ENCODE peak calls at places on chromosomes 12 and 14, in six cellular contexts. S is hepatocyte, Q is choroid plexus epithelial cell, T is GM06990, W is tibial artery, K is ovary. B is an unnamed sample.

GRCh38 chr12:19025582-19025981 is 104.0 kb upstream of the PLEKHA5 start:
- DNase-seq in T (no peak), K (no peak), Q (no peak), W (no peak), S (no peak), B (no peak)

GRCh38 chr14:76957224-76957881 is 71.2 kb downstream of the IRF2BPL start:
- DNase-seq in T (no peak), S (no peak), W (no peak), Q (no peak), K (no peak), B (no peak)

GRCh38 chr14:75725481-75725880 is 64.4 kb downstream of the TTLL5 start:
- DNase-seq in Q (no peak), K (no peak), T (no peak), S (no peak), W (peak), B (no peak)

GRCh38 chr14:24802236-24802635 is 168.2 kb upstream of the GZMB start:
- DNase-seq in S (no peak), Q (no peak), K (no peak), T (no peak), W (no peak), B (no peak)

GRCh38 chr14:25042362-25043299 is 7.3 kb downstream of the STXBP6 start:
- DNase-seq in Q (peak), K (no peak), W (no peak), S (peak), T (no peak), B (no peak)

GRCh38 chr14:78414172-78414571 is 244.0 kb downstream of the NRXN3 start:
- DNase-seq in K (no peak), T (no peak), W (no peak), S (no peak), Q (no peak), B (no peak)

GRCh38 chr14:92693998-92694780 is 54.2 kb downstream of the LGMN start:
- DNase-seq in W (no peak), T (no peak), Q (no peak), S (peak), K (no peak), B (peak)

GRCh38 chr14:99158150-99158549 is 113.8 kb downstream of the BCL11B start:
- DNase-seq in T (no peak), Q (no peak), W (no peak), S (no peak), K (no peak), B (peak)

GRCh38 chr12:77575376-77575775 is 255.3 kb upstream of the NAV3 start:
- DNase-seq in K (no peak), W (no peak), Q (no peak), S (no peak), T (no peak), B (no peak)

GRCh38 chr14:93962701-93963601 is 13.4 kb downstream of the ASB2 start:
- DNase-seq in T (peak), W (no peak), S (no peak), K (no peak), Q (peak), B (no peak)

GRCh38 chr14:85534435-85534834 is 4.5 kb downstream of the FLRT2 start:
- DNase-seq in Q (peak), K (peak), T (no peak), W (no peak), S (peak), B (no peak)

GRCh38 chr12:68281685-68282084 is 28.3 kb upstream of the IL22 start:
- DNase-seq in Q (no peak), S (no peak), T (no peak), W (no peak), K (no peak), B (no peak)

GRCh38 chr14:36238666-36239363 is 62.3 kb upstream of the PTCSC3 start:
- DNase-seq in Q (peak), T (no peak), W (no peak), K (no peak), S (no peak), B (no peak)

GRCh38 chr12:30154996-30155730 is 371.4 kb upstream of the TMTC1 start:
- DNase-seq in T (no peak), K (no peak), W (no peak), Q (peak), S (no peak), B (no peak)

GRCh38 chr14:66998013-66998412 is 191.2 kb upstream of the GARIN2 start:
- DNase-seq in S (no peak), K (no peak), Q (no peak), T (no peak), W (no peak), B (no peak)

GRCh38 chr12:56274299-56274698 is 7.6 kb downstream of the COQ10A start:
- DNase-seq in W (no peak), T (no peak), S (no peak), K (no peak), Q (no peak), B (no peak)

GRCh38 chr14:35419429-35419841 is 14.9 kb upstream of the NFKBIA start:
- DNase-seq in W (no peak), Q (peak), S (no peak), K (no peak), T (no peak), B (no peak)

GRCh38 chr14:99268776-99269510 is 3.1 kb downstream of the BCL11B start:
- DNase-seq in T (no peak), K (no peak), S (no peak), W (no peak), Q (no peak), B (no peak)

GRCh38 chr12:24424376-24424775 is 474.9 kb upstream of the SOX5 start:
- DNase-seq in Q (no peak), S (no peak), T (no peak), K (no peak), W (no peak), B (no peak)

GRCh38 chr14:101072531-101072930 is 169.0 kb upstream of the RTL1 start:
- DNase-seq in S (no peak), K (no peak), W (peak), T (no peak), Q (peak), B (peak)

GRCh38 chr12:117360222-117360550 is 1.2 kb downstream of the NOS1 start:
- DNase-seq in T (no peak), W (no peak), S (no peak), K (no peak), Q (no peak), B (no peak)

GRCh38 chr12:117360551-117361311 is 695 bp downstream of the NOS1 start:
- DNase-seq in K (no peak), S (no peak), W (no peak), T (no peak), Q (no peak), B (no peak)

GRCh38 chr12:117361905-117362304 is 479 bp upstream of the NOS1 start:
- DNase-seq in W (no peak), Q (no peak), K (no peak), S (no peak), T (no peak), B (no peak)

GRCh38 chr12:117362391-117362790 is 965 bp upstream of the NOS1 start:
- DNase-seq in S (no peak), Q (no peak), K (no peak), W (no peak), T (no peak), B (no peak)

GRCh38 chr12:117361312-117361670 is at the start of gene NOS1:
- DNase-seq in T (no peak), S (no peak), W (no peak), Q (no peak), K (no peak), B (no peak)
- H3K4me3 ChIP-seq in T (no peak), S (no peak), W (no peak), Q (no peak), K (no peak), B (peak)

GRCh38 chr12:79822475-79822874 is 112.4 kb downstream of the PPP1R12A start:
- DNase-seq in S (no peak), T (no peak), W (no peak), K (no peak), Q (no peak), B (no peak)

GRCh38 chr12:79818856-79819255 is 116.0 kb downstream of the PPP1R12A start:
- DNase-seq in S (no peak), K (no peak), W (no peak), T (no peak), Q (peak), B (no peak)
- H3K4me3 ChIP-seq in S (no peak), K (no peak), W (no peak), T (no peak), Q (no peak), B (no peak)

DNA sequence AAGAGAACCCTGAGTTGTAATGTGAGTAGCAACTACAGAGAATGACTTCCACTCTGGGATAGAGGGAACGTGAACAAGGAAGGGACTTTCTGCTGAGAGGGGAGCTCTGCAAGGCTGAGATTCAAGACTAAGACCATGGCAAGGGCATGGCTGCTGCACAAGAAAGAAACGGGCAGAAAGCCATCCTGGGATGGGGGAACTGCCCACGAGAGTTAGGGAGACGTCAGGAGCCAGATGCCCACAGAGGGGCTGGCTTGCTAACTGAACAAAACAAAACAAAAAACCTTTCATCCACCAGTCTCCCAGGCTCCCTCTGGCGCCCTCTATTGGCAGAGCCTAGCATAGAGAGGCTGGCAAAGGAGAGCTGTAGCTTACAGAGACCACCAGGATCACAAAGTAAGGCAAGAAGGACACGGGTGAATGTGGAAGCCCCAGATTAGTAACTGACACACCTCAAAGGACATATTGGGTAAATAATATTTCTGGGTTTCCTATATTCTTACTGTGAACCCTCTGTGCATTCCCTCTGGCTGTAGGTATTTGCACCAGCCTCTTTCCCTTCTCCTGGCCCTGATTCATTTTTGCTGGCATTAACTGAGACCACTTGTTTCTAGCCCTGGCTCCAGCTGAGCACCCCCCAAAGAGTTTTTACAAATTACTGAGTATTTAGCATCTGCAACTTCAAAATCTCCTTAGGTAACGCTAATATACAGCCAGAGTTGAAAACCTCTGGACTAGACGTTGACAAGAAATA is 338.3 kb downstream of the EMP1 start:
- DNase-seq in W (peak), Q (peak), K (no peak), T (peak), S (peak), B (no peak)
- H3K4me3 ChIP-seq in W (no peak), Q (no peak), K (no peak), T (no peak), S (no peak), B (no peak)

GRCh38 chr14:21298358-21298757 is 18.5 kb downstream of the RPGRIP1 start:
- DNase-seq in W (no peak), K (no peak), Q (no peak), T (no peak), S (no peak), B (no peak)
- H3K4me3 ChIP-seq in W (no peak), K (no peak), Q (no peak), T (no peak), S (no peak), B (no peak)

GRCh38 chr12:52278931-52279682 is 4.7 kb downstream of the KRT86 start:
- DNase-seq in T (peak), S (peak), W (peak), K (peak), Q (peak), B (no peak)
- H3K4me3 ChIP-seq in T (no peak), S (no peak), W (peak), K (no peak), Q (no peak), B (no peak)

GRCh38 chr14:90003526-90004312 is 48.0 kb downstream of the TDP1 start:
- DNase-seq in Q (no peak), S (no peak), W (no peak), T (no peak), K (no peak), B (no peak)
- H3K4me3 ChIP-seq in Q (no peak), S (no peak), W (no peak), T (no peak), K (no peak), B (no peak)

GRCh38 chr14:55843718-55844403 is 263.9 kb downstream of the KTN1 start:
- DNase-seq in T (no peak), S (no peak), Q (peak), W (no peak), K (no peak), B (no peak)

GRCh38 chr14:55847766-55848165 is 267.8 kb downstream of the KTN1 start:
- DNase-seq in Q (peak), T (no peak), W (no peak), S (no peak), K (no peak), B (no peak)

GRCh38 chr14:55846852-55847471 is 267.0 kb downstream of the KTN1 start:
- DNase-seq in W (peak), K (no peak), Q (no peak), S (no peak), T (no peak), B (no peak)

GRCh38 chr14:55848964-55849363 is 269.0 kb downstream of the KTN1 start:
- DNase-seq in T (no peak), K (no peak), S (no peak), Q (no peak), W (no peak), B (no peak)

DNA sequence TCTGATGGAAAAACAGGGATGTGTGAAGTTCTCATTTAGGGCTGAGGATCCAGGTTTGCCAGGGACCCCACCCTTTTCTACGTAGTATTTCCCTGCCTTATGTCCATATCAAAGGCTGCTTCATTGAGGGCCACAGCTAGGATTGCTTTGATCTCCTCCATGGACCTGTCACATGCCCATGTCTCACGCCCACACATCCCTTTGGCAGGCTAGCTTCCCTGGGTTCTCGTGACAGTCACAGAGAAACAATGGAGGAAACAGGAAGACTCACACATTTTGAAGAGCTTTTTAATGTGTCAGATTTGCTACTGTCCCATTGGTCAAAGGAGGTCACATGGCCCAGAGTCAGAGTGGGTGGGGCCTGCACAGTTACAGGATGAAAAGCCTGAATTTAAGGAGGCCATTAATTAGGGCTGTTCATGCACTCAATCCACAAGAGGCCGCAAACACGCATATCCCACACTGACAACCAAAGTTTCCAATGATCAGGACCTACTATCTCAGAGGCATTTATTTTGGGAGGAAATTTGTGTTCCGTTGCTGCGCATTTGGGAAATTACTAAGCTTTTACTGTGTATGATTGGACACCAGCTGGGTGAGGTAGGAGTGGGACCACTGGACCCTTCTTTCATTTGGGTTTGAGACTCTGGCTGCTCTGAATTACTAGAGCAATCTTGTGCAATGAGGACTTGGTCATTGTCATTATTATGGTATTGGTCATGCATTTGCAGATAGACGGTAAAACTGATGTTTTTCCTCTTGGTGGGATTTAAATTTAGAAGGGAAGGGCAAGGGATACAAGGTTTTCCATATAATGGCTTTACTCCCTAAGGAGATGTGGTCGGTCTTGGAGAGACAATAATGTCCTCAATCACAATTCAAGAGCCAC is 266.2 kb downstream of the KTN1 start:
- DNase-seq in T (no peak), W (no peak), S (no peak), K (no peak), Q (no peak), B (no peak)
- H3K4me3 ChIP-seq in T (no peak), W (no peak), S (no peak), K (no peak), Q (no peak), B (no peak)

GRCh38 chr12:99192489-99192888 is 455.1 kb upstream of the GARIN6 start:
- DNase-seq in Q (no peak), K (no peak), T (no peak), W (no peak), S (no peak), B (no peak)
- H3K4me3 ChIP-seq in Q (no peak), K (no peak), T (no peak), W (no peak), S (no peak), B (no peak)

DNA sequence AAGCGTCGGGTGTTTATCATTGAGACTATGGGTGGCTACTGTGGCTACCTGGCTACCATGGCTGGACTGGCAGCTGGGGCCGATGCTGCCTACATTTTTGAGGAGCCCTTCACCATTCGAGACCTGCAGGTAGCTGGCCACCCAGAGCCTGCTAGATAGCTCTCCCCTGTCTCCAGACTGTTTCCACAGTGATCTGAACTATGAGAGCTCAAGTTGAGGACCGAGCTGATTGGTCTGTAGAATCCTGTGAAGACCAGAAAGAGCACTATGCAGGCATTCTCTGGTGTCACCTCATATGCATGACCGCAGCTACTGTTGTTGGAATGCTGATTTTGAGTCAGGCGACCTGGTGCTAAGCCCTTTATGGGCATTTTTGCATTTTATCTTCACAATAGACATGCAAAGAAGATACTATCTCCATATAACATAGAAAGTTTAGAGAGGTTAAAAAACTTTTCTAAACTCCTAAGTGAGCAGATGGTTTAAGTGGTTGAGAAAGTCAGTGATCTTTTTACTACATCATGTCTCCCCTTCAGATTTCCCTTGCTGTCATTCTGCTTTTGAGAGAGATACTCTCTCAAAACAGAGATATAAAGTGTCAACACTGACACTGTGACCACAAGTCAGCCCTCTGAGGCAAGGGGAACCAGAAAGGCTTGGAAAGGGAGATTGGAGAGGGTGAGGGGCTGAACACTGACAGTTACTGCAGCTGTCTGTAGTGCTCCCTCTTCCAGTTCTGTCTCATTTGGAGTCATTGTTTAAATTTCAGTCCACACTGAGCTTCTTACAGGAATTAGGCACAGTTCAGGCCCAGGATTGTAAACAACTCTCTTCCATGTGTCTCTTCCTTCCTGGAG is 14.3 kb downstream of the ASB8 start:
- DNase-seq in K (no peak), Q (no peak), W (no peak), S (no peak), T (no peak), B (no peak)
- H3K4me3 ChIP-seq in K (no peak), Q (no peak), W (no peak), S (no peak), T (no peak), B (no peak)